ENCODE peak calls at places on chromosomes 5 and 9, in nine cellular contexts. K is OCI-LY7; C is GM10248; D is osteocyte; Y is neural crest cell; H is fibroblast of villous mesenchyme; T is CD8-positive, alpha-beta T cell; B is fibroblast of mammary gland; L is uterus. I is an unnamed sample.

GRCh38 chr9:110440161-110440560 is 102.5 kb upstream of the TXNDC8 start:
- DNase-seq in T (no peak), D (no peak), B (peak), C (no peak), L (no peak), Y (no peak), H (peak), K (no peak), I (no peak)

GRCh38 chr9:73577867-73578266 is 426.2 kb downstream of the ANXA1 start:
- DNase-seq in C (no peak), D (no peak), Y (no peak), B (peak), L (no peak), T (no peak), H (peak), K (no peak), I (no peak)

GRCh38 chr5:15946026-15946425 is 233.6 kb downstream of the MARCHF11 start:
- DNase-seq in D (no peak), T (no peak), B (no peak), Y (no peak), K (no peak), C (no peak), L (no peak), H (peak), I (no peak)

GRCh38 chr5:29758986-29759421 is 1434.5 kb upstream of the CDH6 start:
- DNase-seq in B (no peak), Y (no peak), C (no peak), K (no peak), L (no peak), H (no peak), T (no peak), D (no peak), I (peak)

GRCh38 chr9:114953917-114954316 is 23.5 kb upstream of the TNFSF8 start:
- DNase-seq in Y (no peak), D (no peak), C (no peak), H (peak), L (no peak), K (no peak), T (no peak), B (peak), I (no peak)

GRCh38 chr5:4275232-4275631 is 679.6 kb downstream of the IRX1 start:
- DNase-seq in B (no peak), T (no peak), L (no peak), K (no peak), H (no peak), Y (no peak), D (no peak), C (no peak), I (peak)

GRCh38 chr5:93746406-93747056 is 5.1 kb upstream of the POU5F2 start:
- DNase-seq in D (no peak), B (peak), L (no peak), C (no peak), K (no peak), T (no peak), Y (no peak), H (no peak), I (no peak)

GRCh38 chr5:122500245-122501086 is 188.4 kb downstream of the SNCAIP start:
- DNase-seq in K (peak), H (peak), C (peak), B (peak), D (no peak), Y (peak), L (peak), T (no peak), I (peak)

GRCh38 chr5:115132465-115132864 is 37.2 kb downstream of the TRIM36 start:
- DNase-seq in Y (no peak), T (no peak), C (no peak), H (no peak), K (no peak), D (no peak), B (no peak), L (no peak), I (no peak)

GRCh38 chr9:123568691-123569342 is 212.8 kb downstream of the CRB2 start:
- DNase-seq in K (no peak), H (peak), C (no peak), B (peak), T (no peak), D (no peak), Y (no peak), L (peak), I (no peak)

GRCh38 chr5:50667079-50667652 is 729 bp downstream of the PARP8 start:
- DNase-seq in B (peak), T (no peak), L (peak), C (peak), Y (peak), D (no peak), K (peak), H (peak), I (no peak)

GRCh38 chr5:149172261-149172660 is 31.0 kb downstream of the ABLIM3 start:
- DNase-seq in H (peak), C (peak), T (no peak), Y (no peak), L (no peak), K (no peak), D (no peak), B (peak), I (no peak)

GRCh38 chr5:7412369-7412768 is 16.4 kb downstream of the ADCY2 start:
- DNase-seq in L (no peak), C (no peak), K (no peak), H (no peak), B (no peak), D (no peak), T (no peak), Y (no peak), I (no peak)

GRCh38 chr5:143674469-143674786 is 137.5 kb upstream of the HMHB1 start:
- DNase-seq in L (no peak), H (no peak), B (no peak), K (no peak), D (no peak), Y (no peak), C (no peak), T (no peak), I (no peak)

GRCh38 chr5:53479045-53479655 is 1.3 kb upstream of the FST start:
- DNase-seq in T (no peak), C (peak), L (no peak), K (no peak), D (no peak), Y (no peak), B (no peak), H (peak), I (no peak)

GRCh38 chr5:52994266-52994665 is 5.1 kb downstream of the ITGA2 start:
- DNase-seq in Y (no peak), K (no peak), L (no peak), H (no peak), T (no peak), C (no peak), B (peak), D (no peak), I (no peak)

GRCh38 chr5:157370967-157371366 is 89.0 kb upstream of the NIPAL4 start:
- DNase-seq in H (peak), K (no peak), D (peak), L (no peak), C (no peak), B (no peak), Y (no peak), T (no peak), I (no peak)

GRCh38 chr5:176702952-176703641 is 55.8 kb downstream of the TSPAN17 start:
- DNase-seq in T (no peak), B (no peak), L (no peak), K (no peak), H (no peak), Y (no peak), D (no peak), C (no peak), I (no peak)

GRCh38 chr5:58615931-58616330 is 33.1 kb downstream of the RAB3C start:
- DNase-seq in L (no peak), K (no peak), D (no peak), T (no peak), C (no peak), Y (no peak), H (no peak), B (no peak), I (no peak)

GRCh38 chr5:157167219-157167621 is 1.2 kb upstream of the GARIN3 start:
- DNase-seq in K (no peak), B (peak), H (peak), Y (no peak), T (no peak), D (no peak), L (no peak), C (peak), I (peak)

GRCh38 chr9:1296331-1296730 is 246.2 kb downstream of the DMRT2 start:
- DNase-seq in C (no peak), B (no peak), H (no peak), D (no peak), T (no peak), K (no peak), L (no peak), Y (no peak), I (no peak)

GRCh38 chr5:89759824-89760223 is 649.7 kb downstream of the CETN3 start:
- DNase-seq in B (no peak), H (no peak), L (no peak), D (no peak), K (no peak), Y (no peak), T (no peak), C (no peak), I (no peak)

GRCh38 chr5:98827161-98827560 is 53.7 kb downstream of the RGMB start:
- DNase-seq in K (peak), B (peak), D (no peak), C (no peak), Y (no peak), T (no peak), H (peak), L (no peak), I (peak)

GRCh38 chr9:18855636-18856035 is 177.4 kb downstream of the SAXO1 start:
- DNase-seq in C (no peak), L (no peak), Y (no peak), D (no peak), T (no peak), H (no peak), B (no peak), K (no peak), I (no peak)

GRCh38 chr5:62608529-62609511 is 30.2 kb downstream of the LRRC70 start:
- DNase-seq in T (no peak), K (no peak), B (peak), D (no peak), L (no peak), Y (no peak), H (no peak), C (no peak), I (no peak)

GRCh38 chr5:38641003-38641402 is 84.6 kb upstream of the LIFR start:
- DNase-seq in B (no peak), H (no peak), D (no peak), K (no peak), C (no peak), Y (no peak), T (no peak), L (no peak), I (no peak)

GRCh38 chr5:33973271-33973670 is 11.2 kb downstream of the SLC45A2 start:
- DNase-seq in B (no peak), D (no peak), C (peak), Y (no peak), K (no peak), H (no peak), L (no peak), T (no peak), I (peak)

GRCh38 chr5:858726-859125 is 7.9 kb upstream of the ZDHHC11 start:
- DNase-seq in Y (no peak), H (no peak), K (no peak), B (no peak), C (no peak), L (no peak), T (no peak), D (no peak), I (no peak)

GRCh38 chr5:1514027-1514818 is 9.5 kb downstream of the LPCAT1 start:
- DNase-seq in K (no peak), T (peak), B (no peak), C (no peak), Y (no peak), L (peak), D (peak), H (no peak), I (no peak)

DNA sequence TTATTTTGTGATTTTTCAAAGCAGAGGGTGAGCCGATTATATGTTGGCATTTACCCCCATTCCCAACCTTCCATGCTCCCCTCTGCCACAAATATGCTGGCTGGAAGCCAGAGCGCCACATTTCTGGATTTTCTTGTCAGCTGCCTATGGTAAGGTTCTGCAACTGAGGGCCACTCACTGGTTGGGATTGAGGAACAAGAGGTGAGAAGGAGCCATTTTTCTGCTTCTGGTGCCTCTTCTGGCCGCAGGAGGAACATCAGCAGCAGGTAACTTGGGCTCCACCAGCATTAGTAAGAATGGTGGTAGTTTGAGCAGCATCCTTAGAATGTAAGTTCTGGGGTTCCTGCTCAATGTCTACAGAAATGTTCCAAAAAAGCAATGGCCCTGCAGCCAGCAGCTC is 159.5 kb upstream of the MAST4 start:
- DNase-seq in H (no peak), K (peak), Y (no peak), T (no peak), D (no peak), C (no peak), B (no peak), L (no peak), I (no peak)
- TF ChIP-seq CTCF in H (no peak), K (peak), Y (peak), T (no peak), D (no peak), C (peak), B (peak), L (no peak), I (peak)

GRCh38 chr9:89311346-89312153 is 555 bp downstream of the CKS2 start:
- DNase-seq in H (no peak), K (peak), B (no peak), T (no peak), Y (no peak), C (no peak), D (no peak), L (no peak), I (no peak)

GRCh38 chr9:89310486-89311345 is at the start of gene CKS2:
- DNase-seq in L (peak), B (peak), D (peak), K (peak), Y (peak), T (peak), H (peak), C (peak), I (peak)

GRCh38 chr9:89309608-89310485 is 1.1 kb upstream of the CKS2 start:
- DNase-seq in B (no peak), K (peak), D (no peak), L (no peak), Y (no peak), H (peak), T (no peak), C (no peak), I (no peak)

GRCh38 chr9:89312154-89312616 is 1.2 kb downstream of the CKS2 start:
- DNase-seq in B (no peak), C (no peak), T (no peak), D (no peak), L (no peak), H (no peak), K (peak), Y (no peak), I (peak)

GRCh38 chr9:89309166-89309565 is 1.8 kb upstream of the CKS2 start:
- DNase-seq in T (no peak), H (no peak), Y (no peak), C (no peak), L (no peak), K (no peak), D (no peak), B (no peak), I (no peak)
- TF ChIP-seq CTCF in T (no peak), H (no peak), Y (no peak), C (no peak), L (no peak), K (no peak), D (no peak), B (no peak), I (no peak)

GRCh38 chr9:70229579-70229978 is 29.2 kb upstream of the SMC5 start:
- DNase-seq in Y (no peak), L (no peak), D (no peak), K (no peak), T (no peak), B (peak), C (no peak), H (peak), I (no peak)
- TF ChIP-seq CTCF in Y (peak), L (peak), D (peak), K (peak), T (no peak), B (peak), C (no peak), H (peak), I (peak)

DNA sequence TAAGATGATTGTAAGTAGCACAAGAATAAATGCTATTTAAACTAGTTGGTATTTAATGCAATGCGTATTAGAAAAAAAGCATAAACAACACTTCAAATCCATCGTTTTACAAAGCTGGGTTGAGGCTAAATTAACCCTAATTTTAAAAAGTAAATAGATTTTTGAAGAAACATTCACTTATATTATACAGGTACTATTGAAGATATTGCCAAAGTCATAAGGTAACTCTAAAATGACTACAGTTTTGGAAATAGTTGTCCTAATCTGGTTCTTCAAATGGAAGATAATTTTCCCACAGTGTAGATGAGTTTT is 20.1 kb downstream of the SLC38A9 start:
- DNase-seq in C (no peak), L (no peak), B (no peak), H (no peak), T (no peak), Y (no peak), K (no peak), D (no peak), I (no peak)
- TF ChIP-seq CTCF in C (no peak), L (no peak), B (no peak), H (no peak), T (no peak), Y (peak), K (peak), D (no peak), I (no peak)

GRCh38 chr5:141650851-141651727 is at the start of gene FCHSD1:
- DNase-seq in Y (peak), B (peak), H (peak), K (peak), C (peak), D (peak), T (peak), L (peak), I (peak)
- TF ChIP-seq CTCF in Y (no peak), B (no peak), H (no peak), K (no peak), C (no peak), D (no peak), T (no peak), L (no peak), I (no peak)

GRCh38 chr5:159097461-159098284 is 2.0 kb downstream of the EBF1 start:
- DNase-seq in Y (no peak), D (no peak), H (peak), C (peak), B (peak), L (peak), T (no peak), K (peak), I (no peak)
- TF ChIP-seq CTCF in Y (no peak), D (no peak), H (no peak), C (no peak), B (no peak), L (no peak), T (no peak), K (no peak), I (no peak)

GRCh38 chr5:178318382-178318781 is 85.8 kb upstream of the PHYKPL start:
- DNase-seq in K (no peak), B (no peak), H (no peak), L (no peak), C (no peak), T (no peak), Y (no peak), D (no peak), I (no peak)
- TF ChIP-seq CTCF in K (no peak), B (no peak), H (no peak), L (no peak), C (no peak), T (no peak), Y (no peak), D (no peak), I (no peak)

GRCh38 chr9:136264803-136265405 is 19.3 kb upstream of the QSOX2 start:
- DNase-seq in H (no peak), T (no peak), Y (no peak), L (no peak), D (no peak), B (no peak), K (no peak), C (no peak), I (no peak)

GRCh38 chr9:136265561-136266355 is 20.1 kb upstream of the QSOX2 start:
- DNase-seq in L (no peak), C (no peak), H (no peak), D (no peak), K (no peak), T (no peak), B (no peak), Y (no peak), I (no peak)

GRCh38 chr9:136268318-136268717 is 22.7 kb upstream of the QSOX2 start:
- DNase-seq in H (no peak), T (no peak), Y (no peak), C (no peak), K (peak), L (no peak), B (no peak), D (no peak), I (no peak)

GRCh38 chr9:136268776-136269175 is 23.2 kb upstream of the QSOX2 start:
- DNase-seq in T (no peak), Y (no peak), C (no peak), B (no peak), L (no peak), K (no peak), H (no peak), D (no peak), I (no peak)

DNA sequence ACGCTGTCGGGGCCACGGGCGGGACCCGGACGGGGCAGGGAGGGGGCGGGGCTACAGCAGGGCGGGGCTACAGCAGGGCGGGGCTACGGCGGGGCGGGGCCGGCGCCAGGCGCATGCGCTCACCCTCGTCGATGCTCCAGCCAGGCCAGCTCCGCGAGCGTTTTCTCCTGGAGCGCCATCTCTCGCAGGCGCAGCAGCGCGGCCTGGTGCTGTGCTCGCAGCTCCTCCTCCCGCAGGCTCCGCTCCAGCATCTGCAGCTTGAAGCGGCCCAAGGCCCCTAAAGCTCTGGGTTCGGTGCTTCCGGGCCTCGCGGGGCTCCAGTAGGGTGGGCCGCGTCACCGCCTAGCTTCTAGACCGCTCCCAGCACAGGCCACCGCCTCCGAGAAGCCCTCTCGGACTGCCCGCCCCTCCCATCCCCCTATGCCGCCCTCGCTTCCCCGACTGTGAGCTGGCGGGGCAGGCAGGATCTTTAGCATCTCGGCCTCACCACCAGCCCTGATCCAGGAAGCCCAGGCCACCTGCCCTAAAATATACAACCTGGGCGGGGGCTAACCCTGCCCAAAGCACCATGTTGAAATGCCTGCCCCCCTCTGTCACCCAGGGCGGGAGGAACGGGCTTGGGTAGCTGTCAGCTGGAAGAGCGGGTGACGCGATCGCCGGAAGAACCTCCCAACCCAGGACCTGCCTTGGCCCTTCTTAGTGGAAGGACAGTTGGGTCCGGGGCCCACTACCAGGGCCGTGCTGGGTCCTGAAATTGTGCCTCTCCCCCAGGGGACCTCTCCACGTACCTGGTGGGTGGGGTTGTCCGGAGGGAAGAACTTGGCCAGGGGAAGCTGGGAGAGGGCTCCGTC is 21.9 kb upstream of the QSOX2 start:
- DNase-seq in D (peak), L (peak), T (peak), K (peak), H (peak), Y (peak), B (peak), C (peak), I (peak)
- TF ChIP-seq CTCF in D (peak), L (no peak), T (peak), K (peak), H (peak), Y (no peak), B (peak), C (peak), I (peak)

I was measured in MM.1S.